ENCODE peak calls at places on chromosomes 13 and 19, in four cellular contexts. T is SK-N-SH, N is HepG2, I is GM12878. R is an unnamed sample.

GRCh38 chr13:96020155-96020575 is 33.0 kb downstream of the UGGT2 start:
- DNase-seq in T (peak), N (peak), I (peak), R (no peak)

GRCh38 chr19:33302175-33302973 is at the start of gene CEBPA:
- DNase-seq in T (peak), N (peak), I (no peak), R (peak)

GRCh38 chr13:43364210-43365041 is 341.0 kb downstream of the DNAJC15 start:
- DNase-seq in T (no peak), N (no peak), I (no peak), R (no peak)

GRCh38 chr13:37241786-37242185 is 136.3 kb upstream of the CSNK1A1L start:
- DNase-seq in T (no peak), N (no peak), I (no peak), R (no peak)

GRCh38 chr13:26599403-26599802 is 41.9 kb downstream of the WASF3 start:
- DNase-seq in T (peak), N (no peak), I (no peak), R (no peak)

GRCh38 chr19:29042450-29042849 is 170.5 kb downstream of the UQCRFS1 start:
- DNase-seq in T (no peak), N (no peak), I (no peak), R (no peak)

GRCh38 chr13:77779461-77780272 is 82.2 kb downstream of the SLAIN1 start:
- DNase-seq in T (peak), N (peak), I (peak), R (no peak)

GRCh38 chr19:17975032-17975431 is 8.1 kb downstream of the KCNN1 start:
- DNase-seq in T (no peak), N (no peak), I (no peak), R (no peak)

GRCh38 chr13:45812599-45813372 is 38.8 kb downstream of the SIAH3 start:
- DNase-seq in T (no peak), N (no peak), I (no peak), R (no peak)

GRCh38 chr19:52946322-52947310 is 16.1 kb downstream of the ZNF816 start:
- DNase-seq in T (peak), N (no peak), I (no peak), R (peak)

DNA sequence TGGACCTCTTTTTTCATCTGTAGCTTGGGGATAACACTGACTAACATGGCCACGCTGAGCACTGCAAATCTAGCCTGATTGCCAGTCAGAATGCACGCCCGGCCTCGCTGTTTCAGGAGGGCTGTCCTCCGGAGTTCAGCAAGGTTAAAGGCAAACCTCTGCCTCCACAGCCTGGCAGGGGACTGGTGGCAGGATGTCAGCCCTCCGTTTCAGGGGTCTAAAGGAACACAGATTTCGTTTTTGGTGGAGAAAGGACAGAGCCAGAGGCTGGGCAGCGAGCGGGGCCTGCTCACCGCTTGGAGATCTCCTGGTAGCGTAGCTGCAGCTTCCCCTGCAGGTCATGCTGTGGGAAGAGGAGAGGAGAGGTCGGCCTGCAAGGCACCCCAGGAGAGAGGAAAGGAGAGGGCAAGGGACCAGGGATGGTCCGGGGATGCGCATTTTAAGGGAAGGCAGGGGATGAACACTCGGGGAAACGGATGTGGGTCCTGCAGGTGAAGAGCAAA is 560 bp downstream of the NDUFA7 start:
- DNase-seq in T (no peak), N (peak), I (no peak), R (no peak)
- TF ChIP-seq TCF12 in T (no peak), N (peak), I (no peak), R (no peak)

DNA sequence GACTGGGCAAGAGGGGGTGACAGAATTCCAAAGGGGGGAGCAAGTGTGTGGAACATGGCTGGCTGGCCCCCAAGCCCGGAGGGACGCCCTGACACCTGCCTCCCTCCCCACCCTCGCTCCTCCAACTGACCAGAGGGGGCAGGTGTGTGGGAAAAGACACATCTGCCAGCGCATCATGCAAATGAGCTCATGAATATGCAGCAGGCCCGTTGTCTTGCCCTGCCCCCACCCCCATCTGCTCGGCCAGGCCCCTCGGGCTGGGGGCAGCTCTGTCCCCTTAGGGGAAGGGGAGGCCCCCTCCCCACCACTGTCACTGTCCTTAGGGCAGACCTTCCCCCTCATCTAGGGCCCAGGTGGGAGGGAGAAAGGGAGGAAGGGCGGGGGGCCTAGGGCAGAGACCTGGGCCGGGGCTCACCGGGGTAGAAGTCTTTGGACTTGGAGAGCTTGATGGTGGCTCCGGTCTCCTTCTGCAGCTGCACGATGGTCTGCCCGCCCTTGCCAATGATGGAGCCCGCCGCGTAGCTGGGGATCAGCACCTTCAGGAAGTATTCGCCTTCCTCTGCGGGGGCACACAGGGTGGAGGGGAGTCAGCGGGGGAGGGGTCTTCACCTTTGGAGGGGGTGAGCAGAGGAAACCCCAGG is 12.9 kb downstream of the NOVA2 start:
- DNase-seq in T (peak), N (no peak), I (no peak), R (no peak)
- TF ChIP-seq TCF12 in T (no peak), N (no peak), I (no peak), R (peak)

GRCh38 chr19:14775855-14776254 is 2.5 kb downstream of the ADGRE2 start:
- DNase-seq in T (no peak), N (no peak), I (no peak), R (peak)
- TF ChIP-seq TCF12 in T (no peak), N (no peak), I (no peak), R (no peak)

GRCh38 chr19:45187421-45188100 is 9.0 kb downstream of the BLOC1S3 start:
- DNase-seq in T (peak), N (peak), I (no peak), R (peak)
- TF ChIP-seq TCF12 in T (no peak), N (no peak), I (no peak), R (peak)

GRCh38 chr13:73837147-73837546 is 297.1 kb downstream of the KLF12 start:
- DNase-seq in T (peak), N (no peak), I (no peak), R (no peak)

GRCh38 chr13:73835138-73835721 is 299.0 kb downstream of the KLF12 start:
- DNase-seq in T (peak), N (peak), I (peak), R (no peak)

GRCh38 chr13:73828811-73829210 is 305.4 kb downstream of the KLF12 start:
- DNase-seq in T (no peak), N (no peak), I (no peak), R (no peak)

GRCh38 chr13:73832203-73832602 is 302.0 kb downstream of the KLF12 start:
- DNase-seq in T (no peak), N (no peak), I (no peak), R (no peak)

DNA sequence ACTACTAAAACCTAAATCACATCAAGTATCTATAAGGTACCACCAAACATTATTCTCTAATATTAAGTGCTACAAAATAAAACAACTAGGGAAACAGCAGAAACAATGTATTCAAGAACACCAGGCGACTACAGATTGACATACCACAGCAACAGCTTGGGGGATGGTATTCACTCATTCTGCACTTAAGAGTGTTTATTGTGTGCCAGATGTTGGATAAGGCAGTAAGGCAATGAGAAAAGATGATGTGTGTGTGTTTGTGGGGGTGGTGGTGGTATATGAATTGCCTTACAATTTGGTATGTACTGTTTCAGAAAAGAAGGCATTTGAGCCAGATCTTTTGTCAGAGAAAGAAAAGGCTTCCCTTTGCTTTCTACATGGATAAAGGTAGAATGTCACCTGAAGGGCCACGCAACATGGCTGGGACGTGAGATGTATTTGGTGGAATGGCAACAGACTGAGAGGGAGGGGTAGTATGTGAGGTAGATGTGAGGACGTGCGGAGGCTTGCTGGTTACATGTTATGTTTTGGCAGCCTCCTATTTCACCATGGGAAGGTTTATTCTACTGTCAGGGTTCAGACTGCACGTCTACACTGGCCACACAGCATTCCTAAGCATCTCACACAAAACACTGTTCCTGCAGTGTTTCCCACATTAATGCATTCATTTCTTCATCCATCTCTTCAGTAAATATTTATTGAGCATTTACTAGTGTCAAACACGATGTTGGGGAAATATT is 300.7 kb downstream of the KLF12 start:
- DNase-seq in T (no peak), N (no peak), I (no peak), R (no peak)
- TF ChIP-seq TCF12 in T (no peak), N (no peak), I (no peak), R (no peak)

DNA sequence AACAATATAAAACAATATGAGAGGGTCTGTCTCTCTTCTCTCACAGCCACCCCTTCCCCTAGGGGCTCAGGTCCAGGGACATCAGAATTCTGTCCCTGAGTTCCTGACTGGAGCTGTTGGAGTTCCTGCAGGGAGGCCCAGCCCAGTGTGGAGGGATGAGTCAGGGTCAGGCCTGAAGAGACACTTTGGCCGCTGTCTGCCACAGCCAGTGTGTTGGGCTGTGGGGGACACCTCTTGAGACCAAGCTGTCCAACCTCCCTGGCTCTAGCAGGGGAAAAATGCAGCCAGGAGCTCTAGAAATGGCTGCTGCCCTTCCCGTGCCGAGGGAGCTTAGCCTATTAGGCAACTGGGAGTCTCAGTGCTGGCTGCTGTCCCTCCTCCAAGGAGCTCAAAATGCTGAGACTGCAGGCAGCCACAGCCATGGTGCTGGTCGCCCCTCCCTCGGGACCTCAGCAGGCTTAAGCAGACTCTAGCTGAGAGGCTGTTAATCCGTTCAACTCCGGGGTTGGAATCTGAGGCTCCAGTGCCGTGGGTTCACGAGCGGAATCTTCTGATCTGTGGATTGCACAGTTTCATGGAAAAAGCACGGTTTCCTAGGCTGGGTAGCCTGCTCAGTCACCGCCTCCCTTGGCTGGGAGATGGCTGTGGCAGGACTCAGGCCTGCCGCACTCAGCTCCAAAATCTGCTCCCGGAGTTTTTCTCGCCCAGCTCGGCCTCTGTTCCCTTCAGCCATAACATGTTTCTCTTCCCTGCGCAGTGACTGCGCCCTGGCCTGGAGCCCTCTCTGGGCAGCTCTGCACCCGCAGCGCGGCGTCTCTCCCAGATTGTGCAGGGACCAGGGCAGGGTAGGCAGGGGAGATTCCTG is 3.8 kb upstream of the ZNF626 start:
- DNase-seq in T (no peak), N (peak), I (no peak), R (no peak)
- TF ChIP-seq TCF12 in T (no peak), N (no peak), I (no peak), R (no peak)

DNA sequence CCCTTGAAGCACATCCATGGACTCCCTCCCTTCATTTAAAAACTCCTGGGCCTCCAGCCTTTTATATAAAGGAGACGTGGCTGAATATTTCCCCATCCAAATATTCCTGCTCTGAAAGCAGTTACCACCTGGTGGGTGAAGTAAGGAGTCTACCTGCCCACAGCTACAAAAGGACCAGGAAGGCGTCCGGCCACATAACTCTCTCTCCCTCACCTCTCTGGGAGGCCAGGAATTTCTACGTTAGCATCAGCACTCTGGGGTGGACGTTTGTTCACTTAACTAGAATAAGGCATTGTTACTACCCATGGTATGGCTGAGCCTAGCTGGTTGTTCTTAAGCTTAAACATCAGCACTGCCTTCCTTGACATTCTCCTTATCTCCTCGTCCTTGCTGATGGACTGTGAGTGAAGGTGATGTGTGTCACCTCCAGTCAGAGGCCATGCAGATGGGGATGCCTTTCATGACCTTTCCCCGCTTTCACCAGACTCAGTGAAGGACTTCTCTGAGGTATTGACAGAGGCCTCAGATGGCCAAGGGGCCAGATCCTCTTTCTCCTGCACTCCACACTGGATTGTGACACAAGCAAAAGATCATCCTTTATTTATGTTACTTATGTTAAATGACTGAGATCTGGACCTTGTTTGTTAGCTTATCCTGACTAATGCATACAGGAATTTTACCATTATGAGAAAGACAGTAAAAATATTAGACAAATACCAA is 22.2 kb upstream of the KPNA3 start:
- DNase-seq in T (no peak), N (peak), I (no peak), R (no peak)
- TF ChIP-seq TCF12 in T (no peak), N (no peak), I (no peak), R (no peak)

DNA sequence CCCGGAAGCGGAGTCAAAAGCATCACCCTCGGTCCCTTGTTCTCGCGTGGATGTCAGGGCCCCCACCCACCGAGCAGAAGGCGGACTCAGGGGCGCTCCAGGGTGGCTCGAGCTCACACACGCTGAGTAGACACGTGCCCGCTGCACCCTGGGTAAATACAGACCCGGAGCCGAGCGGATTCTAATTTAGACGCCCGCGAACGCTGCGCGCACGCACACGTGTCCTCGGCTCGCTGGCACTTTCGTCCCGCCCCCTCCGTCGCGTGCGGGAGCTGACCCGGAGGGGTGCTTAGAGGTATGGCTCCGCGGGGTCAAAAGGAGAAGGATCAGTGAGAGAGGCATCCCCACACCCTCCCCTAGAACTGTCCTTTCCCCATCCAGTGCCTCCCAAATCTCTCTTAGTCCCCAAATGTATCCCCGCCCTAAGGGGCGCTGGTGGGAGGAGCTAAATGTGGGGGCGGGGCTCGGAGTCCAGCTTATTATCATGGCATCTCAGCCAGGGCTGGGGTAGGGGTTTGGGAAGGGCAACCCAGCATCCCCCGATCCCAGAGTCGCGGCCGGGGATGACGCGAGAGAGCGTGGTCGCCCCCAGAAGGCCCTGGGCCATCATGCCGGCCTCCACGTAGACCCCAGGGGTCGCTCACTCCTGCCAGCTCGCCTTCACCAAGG is 451 bp upstream of the ICAM5 start:
- DNase-seq in T (peak), N (peak), I (no peak), R (peak)
- TF ChIP-seq TCF12 in T (no peak), N (no peak), I (no peak), R (peak)

GRCh38 chr19:42422576-42423461 is 4.4 kb downstream of the LIPE start:
- DNase-seq in T (peak), N (peak), I (no peak), R (no peak)
- TF ChIP-seq TCF12 in T (no peak), N (no peak), I (no peak), R (no peak)

GRCh38 chr13:113586661-113587479 is 2.3 kb downstream of the TFDP1 start:
- DNase-seq in T (no peak), N (no peak), I (no peak), R (no peak)
- TF ChIP-seq TCF12 in T (no peak), N (no peak), I (no peak), R (no peak)

R was measured in H1.